ENCODE peak calls at places on chromosomes 4 and X, in eight cellular contexts. R is naive thymus-derived CD8-positive, alpha-beta T cell; Q is GDM1; K is stimulated activated CD4-positive, alpha-beta T cell treated with anti-CD3 and anti-CD28 coated beads, Interleukin-12 subunit alpha, Interleukin-12 subunit beta, amount 100 ng/mL, for 24 hours; J is foreskin melanocyte; M is DMS79 treated with DMSO at 0.1 percent for 48 hours; G is mucosa of descending colon; U is iris pigment epithelial cell. T is an unnamed sample.

GRCh38 chr4:113849771-113850170 is 88.2 kb upstream of the CAMK2D start:
- DNase-seq in R (no peak), Q (no peak), K (no peak), J (no peak), M (no peak), G (no peak), U (no peak), T (no peak)

GRCh38 chr4:170662250-170662649 is 572.5 kb upstream of the AADAT start:
- DNase-seq in R (no peak), Q (no peak), K (no peak), J (no peak), M (no peak), G (no peak), U (no peak), T (no peak)

GRCh38 chr4:180330521-180330920 is 1912.7 kb upstream of the TENM3 start:
- DNase-seq in R (no peak), Q (no peak), K (no peak), J (no peak), M (no peak), G (no peak), U (peak), T (no peak)

GRCh38 chr4:88143504-88143903 is 14.9 kb downstream of the ABCG2 start:
- DNase-seq in R (no peak), Q (no peak), K (no peak), J (no peak), M (no peak), G (no peak), U (peak), T (no peak)

GRCh38 chr4:2084316-2084715 is 25.2 kb downstream of the NAT8L start:
- DNase-seq in R (no peak), Q (no peak), K (no peak), J (no peak), M (no peak), G (no peak), U (no peak), T (no peak)

GRCh38 chrX:132576945-132577344 is 88.1 kb upstream of the MBNL3 start:
- DNase-seq in R (no peak), Q (no peak), K (no peak), J (no peak), M (no peak), G (no peak), U (no peak), T (no peak)

GRCh38 chr4:83618431-83618830 is 82.5 kb downstream of the GPAT3 start:
- DNase-seq in R (no peak), Q (peak), K (no peak), J (no peak), M (no peak), G (no peak), U (peak), T (no peak)

GRCh38 chr4:39933689-39934590 is 43.8 kb downstream of the PDS5A start:
- DNase-seq in R (no peak), Q (no peak), K (no peak), J (peak), M (no peak), G (no peak), U (peak), T (no peak)

GRCh38 chrX:136574548-136574947 is 42.5 kb downstream of the VGLL1 start:
- DNase-seq in R (no peak), Q (no peak), K (no peak), J (no peak), M (peak), G (no peak), U (no peak), T (no peak)

GRCh38 chr4:15906024-15906443 is 32.5 kb downstream of the FGFBP1 start:
- DNase-seq in R (no peak), Q (no peak), K (peak), J (no peak), M (peak), G (peak), U (peak), T (no peak)

GRCh38 chr4:143291334-143291733 is 45.3 kb upstream of the GAB1 start:
- DNase-seq in R (no peak), Q (no peak), K (no peak), J (no peak), M (no peak), G (no peak), U (no peak), T (no peak)

GRCh38 chrX:101759000-101759399 is 99.3 kb upstream of the ARMCX2 start:
- DNase-seq in R (peak), Q (no peak), K (peak), J (peak), M (no peak), G (no peak), U (peak), T (no peak)

GRCh38 chrX:81229208-81229607 is 27.3 kb downstream of the SH3BGRL start:
- DNase-seq in R (no peak), Q (no peak), K (no peak), J (no peak), M (no peak), G (no peak), U (no peak), T (no peak)

GRCh38 chr4:3082915-3083515 is 8.5 kb downstream of the HTT start:
- DNase-seq in R (no peak), Q (no peak), K (no peak), J (no peak), M (no peak), G (no peak), U (no peak), T (no peak)

GRCh38 chr4:15684498-15684897 is 2.9 kb downstream of the FAM200B start:
- DNase-seq in R (no peak), Q (no peak), K (no peak), J (no peak), M (no peak), G (no peak), U (no peak), T (no peak)

GRCh38 chr4:24568425-24568824 is 15.9 kb downstream of the DHX15 start:
- DNase-seq in R (no peak), Q (no peak), K (no peak), J (no peak), M (no peak), G (no peak), U (no peak), T (no peak)

GRCh38 chrX:23514082-23514481 is 153.2 kb upstream of the PRDX4 start:
- DNase-seq in R (no peak), Q (no peak), K (no peak), J (no peak), M (no peak), G (no peak), U (no peak), T (no peak)

GRCh38 chr4:155582971-155583437 is 83.6 kb upstream of the GUCY1A1 start:
- DNase-seq in R (no peak), Q (peak), K (no peak), J (peak), M (no peak), G (no peak), U (peak), T (no peak)

GRCh38 chrX:20218809-20219505 is 47.8 kb downstream of the RPS6KA3 start:
- DNase-seq in R (no peak), Q (no peak), K (no peak), J (peak), M (no peak), G (no peak), U (peak), T (no peak)

GRCh38 chrX:68084765-68085164 is 348.5 kb downstream of the OPHN1 start:
- DNase-seq in R (no peak), Q (no peak), K (no peak), J (no peak), M (no peak), G (no peak), U (peak), T (no peak)

GRCh38 chrX:153477039-153477438 is 6.7 kb upstream of the HAUS7 start:
- DNase-seq in R (no peak), Q (no peak), K (no peak), J (no peak), M (no peak), G (no peak), U (peak), T (no peak)

GRCh38 chrX:140764401-140764919 is 54.9 kb downstream of the LINC00632 start:
- DNase-seq in R (no peak), Q (no peak), K (no peak), J (no peak), M (no peak), G (peak), U (peak), T (peak)

GRCh38 chrX:41180194-41180902 is 95.1 kb downstream of the USP9X start:
- DNase-seq in R (peak), Q (peak), K (peak), J (peak), M (peak), G (no peak), U (peak), T (peak)

GRCh38 chrX:13377537-13377936 is 57.7 kb upstream of the ATXN3L start:
- DNase-seq in R (no peak), Q (no peak), K (no peak), J (no peak), M (no peak), G (no peak), U (peak), T (no peak)

GRCh38 chr4:51866835-51867234 is 23.9 kb downstream of the DCUN1D4 start:
- DNase-seq in R (no peak), Q (no peak), K (no peak), J (no peak), M (no peak), G (no peak), U (no peak), T (peak)

GRCh38 chrX:41377624-41378023 is 43.7 kb downstream of the DDX3X start:
- DNase-seq in R (no peak), Q (no peak), K (no peak), J (no peak), M (no peak), G (no peak), U (peak), T (no peak)

GRCh38 chrX:68428431-68428830 is 4.9 kb downstream of the OPHN1 start:
- DNase-seq in R (no peak), Q (no peak), K (no peak), J (no peak), M (no peak), G (no peak), U (peak), T (no peak)

GRCh38 chr4:58749206-58749605 is 1639.0 kb upstream of the IGFBP7 start:
- DNase-seq in R (no peak), Q (no peak), K (no peak), J (no peak), M (no peak), G (peak), U (no peak), T (no peak)

GRCh38 chr4:166252487-166253402 is 379.7 kb downstream of the TLL1 start:
- DNase-seq in R (no peak), Q (no peak), K (no peak), J (peak), M (no peak), G (no peak), U (peak), T (no peak)

GRCh38 chrX:17547658-17548057 is 172.7 kb downstream of the NHS start:
- DNase-seq in R (no peak), Q (no peak), K (no peak), J (no peak), M (peak), G (peak), U (peak), T (no peak)

GRCh38 chrX:132836471-132836870 is 122.0 kb downstream of the HS6ST2 start:
- DNase-seq in R (no peak), Q (no peak), K (no peak), J (no peak), M (no peak), G (no peak), U (no peak), T (no peak)

GRCh38 chr4:151771664-151772063 is 10.9 kb upstream of the GATB start:
- DNase-seq in R (no peak), Q (no peak), K (no peak), J (no peak), M (no peak), G (no peak), U (no peak), T (no peak)

GRCh38 chrX:136189222-136189621 is 41.9 kb downstream of the FHL1 start:
- DNase-seq in R (no peak), Q (no peak), K (no peak), J (no peak), M (no peak), G (no peak), U (no peak), T (no peak)

GRCh38 chr4:140533951-140534480 is 10.0 kb downstream of the ELMOD2 start:
- DNase-seq in R (no peak), Q (no peak), K (no peak), J (peak), M (no peak), G (no peak), U (peak), T (no peak)

GRCh38 chr4:98653890-98654867 is 4.2 kb downstream of the TSPAN5 start:
- DNase-seq in R (no peak), Q (no peak), K (no peak), J (peak), M (no peak), G (no peak), U (peak), T (no peak)

GRCh38 chr4:153710681-153711080 is 26.6 kb downstream of the TLR2 start:
- DNase-seq in R (no peak), Q (no peak), K (no peak), J (peak), M (no peak), G (no peak), U (no peak), T (no peak)

T was measured in occipital lobe.